ENCODE peak calls at places on chromosomes 6 and 20, in six cellular contexts. R is endothelial cell, B is omental fat pad, A is Calu3, F is psoas muscle, T is HCT116. Z is an unnamed sample.

GRCh38 chr6:134352786-134353480 is 35.0 kb upstream of the SGK1 start:
- DNase-seq in F (no peak), R (no peak), T (no peak), B (no peak), A (no peak), Z (no peak)

GRCh38 chr6:119313937-119314893 is 35.3 kb downstream of the MAN1A1 start:
- DNase-seq in A (no peak), F (no peak), B (no peak), T (no peak), R (no peak), Z (no peak)

GRCh38 chr6:19142236-19142635 is 694.9 kb upstream of the ID4 start:
- DNase-seq in F (no peak), B (no peak), A (no peak), T (no peak), R (no peak), Z (no peak)

GRCh38 chr6:35494161-35494563 is 2.7 kb downstream of the TEAD3 start:
- DNase-seq in F (no peak), T (no peak), B (no peak), R (peak; percentile 47), A (no peak), Z (peak; percentile 23)

GRCh38 chr6:151241853-151242252 is 2.1 kb downstream of the AKAP12 start:
- DNase-seq in R (no peak), B (no peak), T (no peak), F (no peak), A (no peak), Z (no peak)

GRCh38 chr20:44497761-44498160 is 22.1 kb downstream of the TTPAL start:
- DNase-seq in R (no peak), A (no peak), F (no peak), T (no peak), B (no peak), Z (no peak)

GRCh38 chr6:168050861-168051586 is 28.0 kb downstream of the FRMD1 start:
- DNase-seq in T (no peak), F (no peak), B (no peak), A (no peak), R (peak; percentile 44), Z (no peak)

GRCh38 chr20:6632187-6632586 is 135.3 kb upstream of the BMP2 start:
- DNase-seq in R (no peak), B (no peak), F (no peak), A (no peak), T (no peak), Z (peak; percentile 27)

GRCh38 chr6:56984374-56984773 is 29.5 kb downstream of the BEND6 start:
- DNase-seq in R (no peak), F (no peak), A (no peak), B (no peak), T (no peak), Z (no peak)

GRCh38 chr6:37059344-37060194 is 54.1 kb downstream of the FGD2 start:
- DNase-seq in A (peak; percentile 90), B (no peak), F (peak; percentile 80), R (peak; percentile 60), T (peak; percentile 96), Z (peak; percentile 61)

GRCh38 chr6:141421378-141421777 is 711.3 kb upstream of the GJE1 start:
- DNase-seq in F (no peak), T (peak; percentile 8), R (no peak), A (peak; percentile 4), B (no peak), Z (no peak)

GRCh38 chr6:40325791-40326190 is 261.4 kb downstream of the LRFN2 start:
- DNase-seq in A (no peak), T (no peak), F (no peak), R (no peak), B (no peak), Z (no peak)

GRCh38 chr6:154602708-154603107 is 92.2 kb upstream of the CNKSR3 start:
- DNase-seq in R (no peak), T (no peak), B (no peak), F (no peak), A (no peak), Z (no peak)

GRCh38 chr20:50286609-50287008 is 96.0 kb downstream of the CEBPB start:
- DNase-seq in B (peak; percentile 83), T (no peak), F (peak; percentile 82), A (peak; percentile 46), R (no peak), Z (peak; percentile 59)

GRCh38 chr20:31484001-31484400 is 8.9 kb downstream of the REM1 start:
- DNase-seq in R (no peak), B (no peak), F (peak; percentile 63), T (no peak), A (no peak), Z (no peak)

GRCh38 chr6:169070506-169071176 is 183.0 kb downstream of the THBS2 start:
- DNase-seq in B (no peak), T (peak; percentile 88), R (no peak), F (peak; percentile 90), A (peak; percentile 83), Z (peak; percentile 67)

GRCh38 chr20:52230406-52230805 is 38.8 kb upstream of the ZFP64 start:
- DNase-seq in B (no peak), F (no peak), T (no peak), A (peak; percentile 40), R (no peak), Z (no peak)

GRCh38 chr6:143038845-143039244 is 21.8 kb upstream of the AIG1 start:
- DNase-seq in B (no peak), A (no peak), R (no peak), T (no peak), F (no peak), Z (no peak)

GRCh38 chr6:105872244-105872643 is 213.9 kb upstream of the PRDM1 start:
- DNase-seq in A (no peak), R (no peak), B (no peak), T (no peak), F (no peak), Z (no peak)

GRCh38 chr6:4776967-4777925 is 1.0 kb downstream of the CDYL start:
- DNase-seq in B (no peak), F (peak; percentile 61), R (no peak), A (no peak), T (no peak), Z (no peak)

GRCh38 chr20:10653593-10654288 is 20.1 kb downstream of the JAG1 start:
- DNase-seq in B (no peak), R (no peak), A (no peak), F (no peak), T (no peak), Z (no peak)

GRCh38 chr6:87421576-87421975 is 13.8 kb downstream of the CFAP206 start:
- DNase-seq in R (no peak), T (no peak), F (no peak), A (no peak), B (no peak), Z (no peak)

GRCh38 chr6:60668428-60668827 is 1617.6 kb downstream of the KHDRBS2 start:
- DNase-seq in A (no peak), F (no peak), R (no peak), B (no peak), T (no peak), Z (no peak)

GRCh38 chr6:60671369-60671768 is 1614.7 kb downstream of the KHDRBS2 start:
- DNase-seq in R (no peak), F (no peak), A (no peak), B (no peak), T (no peak), Z (no peak)

GRCh38 chr6:60670036-60670435 is 1616.0 kb downstream of the KHDRBS2 start:
- DNase-seq in A (no peak), T (no peak), F (no peak), R (no peak), B (no peak), Z (no peak)
- TF ChIP-seq CTCF in A (no peak), T (no peak), F (no peak), R (no peak), B (no peak), Z (no peak)

GRCh38 chr6:100851819-100852218 is 29.3 kb downstream of the ASCC3 start:
- DNase-seq in F (peak; percentile 14), R (no peak), B (no peak), T (no peak), A (no peak), Z (no peak)

GRCh38 chr6:100850174-100850573 is 31.0 kb downstream of the ASCC3 start:
- DNase-seq in A (no peak), T (no peak), F (no peak), R (no peak), B (no peak), Z (no peak)

GRCh38 chr6:100862063-100862462 is 19.1 kb downstream of the ASCC3 start:
- DNase-seq in R (no peak), A (no peak), B (no peak), F (no peak), T (no peak), Z (no peak)

DNA sequence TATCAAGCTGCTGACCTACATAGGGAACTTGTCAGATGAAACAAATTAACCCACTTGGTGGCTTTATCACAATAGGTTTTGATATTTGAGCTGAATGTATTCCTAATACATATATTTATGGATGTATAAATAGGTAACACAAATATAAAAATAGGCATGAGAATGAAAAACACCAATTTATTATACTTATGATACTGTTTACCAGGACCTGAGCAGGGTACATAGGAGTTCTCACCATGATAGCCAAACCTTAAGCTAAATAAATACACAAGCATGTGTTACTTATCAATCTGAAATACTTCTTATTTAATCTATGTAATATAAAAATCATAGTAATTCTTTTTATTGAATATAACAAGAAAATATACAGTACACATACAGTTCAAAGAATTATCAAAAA is 25.0 kb downstream of the ASCC3 start:
- DNase-seq in T (no peak), F (no peak), B (no peak), R (no peak), A (no peak), Z (no peak)
- TF ChIP-seq CTCF in T (no peak), F (no peak), B (no peak), R (no peak), A (no peak), Z (no peak)

DNA sequence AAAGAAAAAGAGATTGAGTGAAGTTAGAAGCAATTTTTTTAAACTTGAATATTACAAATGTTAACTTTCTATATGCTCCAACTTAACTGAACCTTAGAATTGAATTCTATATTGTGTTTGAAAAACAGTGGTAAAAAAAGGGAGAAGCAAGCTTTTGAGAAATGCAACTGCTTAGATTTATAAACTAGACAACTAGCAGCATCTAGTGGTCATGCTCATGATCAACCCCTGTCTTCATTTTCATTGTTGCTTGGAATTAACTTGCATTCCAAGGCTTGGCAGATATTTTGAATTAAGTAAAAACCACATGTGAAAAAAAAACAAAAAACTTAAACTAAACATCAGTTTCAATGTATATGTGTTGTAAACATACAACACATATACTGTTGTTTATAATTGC is 113.1 kb downstream of the C6orf58 start:
- DNase-seq in T (peak; percentile 27), F (no peak), R (no peak), B (no peak), A (peak; percentile 1), Z (no peak)
- TF ChIP-seq CTCF in T (peak; percentile 71), F (peak; percentile 16), R (peak; percentile 28), B (no peak), A (no peak), Z (peak; percentile 40)

GRCh38 chr6:159170999-159171712 is 2.0 kb downstream of the FNDC1 start:
- DNase-seq in F (no peak), A (no peak), T (no peak), B (no peak), R (no peak), Z (peak; percentile 33)

GRCh38 chr6:159168536-159169192 is 536 bp upstream of the FNDC1 start:
- DNase-seq in F (peak; percentile 60), T (no peak), A (peak; percentile 69), R (peak; percentile 76), B (no peak), Z (peak; percentile 47)

GRCh38 chr6:159169557-159170332 is 545 bp downstream of the FNDC1 start:
- DNase-seq in T (no peak), R (peak; percentile 60), F (no peak), B (no peak), A (peak; percentile 18), Z (peak; percentile 22)

GRCh38 chr6:159170333-159170672 is 1.1 kb downstream of the FNDC1 start:
- DNase-seq in B (no peak), F (no peak), T (no peak), A (no peak), R (no peak), Z (no peak)

GRCh38 chr6:159169193-159169555 is at the start of gene FNDC1:
- DNase-seq in T (no peak), R (peak; percentile 81), F (peak; percentile 55), A (peak; percentile 76), B (peak; percentile 34), Z (peak; percentile 38)
- TF ChIP-seq CTCF in T (no peak), R (peak; percentile 29), F (peak; percentile 28), A (no peak), B (no peak), Z (no peak)